ENCODE peak calls at places on chromosomes 4 and X, in nine cellular contexts. R is G401; S is NCI-H2171 treated with DMSO at 0.1 percent for 48 hours; Q is activated CD4-positive, alpha-beta T cell treated with anti-CD3 and anti-CD28 coated beads for 4 hours; D is neural crest cell; M is Calu3; X is HEK293T; O is H4; F is GM04504. T is an unnamed sample.

GRCh38 chr4:38190717-38191178 is 230.6 kb downstream of the PTTG2 start:
- DNase-seq in R (no peak), S (no peak), Q (no peak), D (peak; percentile 30), M (no peak), X (peak; percentile 17), O (peak; percentile 64), F (peak; percentile 24), T (no peak)

GRCh38 chr4:159273126-159273438 is 170.2 kb downstream of the RAPGEF2 start:
- DNase-seq in R (peak; percentile 30), S (no peak), Q (no peak), D (no peak), M (no peak), X (no peak), O (no peak), F (no peak), T (no peak)

GRCh38 chr4:147736458-147736857 is 4.6 kb downstream of the ARHGAP10 start:
- DNase-seq in R (no peak), S (no peak), Q (no peak), D (no peak), M (no peak), X (no peak), O (no peak), F (no peak), T (no peak)

GRCh38 chr4:147108409-147108808 is 162.7 kb upstream of the TTC29 start:
- DNase-seq in R (no peak), S (no peak), Q (no peak), D (no peak), M (no peak), X (no peak), O (no peak), F (peak; percentile 7), T (no peak)

GRCh38 chrX:124573458-124573857 is 227.1 kb downstream of the SH2D1A start:
- DNase-seq in R (no peak), S (no peak), Q (no peak), D (no peak), M (no peak), X (no peak), O (no peak), F (no peak), T (no peak)

GRCh38 chr4:4935974-4936373 is 76.5 kb downstream of the MSX1 start:
- DNase-seq in R (no peak), S (no peak), Q (no peak), D (no peak), M (no peak), X (no peak), O (no peak), F (no peak), T (no peak)

GRCh38 chrX:107450823-107451509 is 1.5 kb downstream of the FRMPD3 start:
- DNase-seq in R (peak; percentile 54), S (no peak), Q (no peak), D (peak; percentile 25), M (no peak), X (peak; percentile 81), O (no peak), F (no peak), T (no peak)

GRCh38 chr4:140019619-140020367 is 134.2 kb downstream of the MAML3 start:
- DNase-seq in R (peak; percentile 53), S (no peak), Q (no peak), D (no peak), M (peak; percentile 7), X (no peak), O (no peak), F (no peak), T (no peak)

GRCh38 chrX:4528247-4528646 is 814.8 kb upstream of the PRKX start:
- DNase-seq in R (no peak), S (no peak), Q (no peak), D (no peak), M (no peak), X (no peak), O (no peak), F (no peak), T (no peak)

T was measured in activated naive CD8-positive, alpha-beta T cell treated with anti-CD3 and anti-CD28 coated beads, Interleukin-2, amount 50 U/mL, for 16 hours.